ENCODE peak calls at places on chromosomes 13 and 19, in four cellular contexts. One of them, this sample, is unnamed. For H3K4me1 and H3K36me3, the result is how much of the 10 kb centered on the place peaks cover.

GRCh38 chr13:24083141-24083540 is 77.4 kb upstream of the SPATA13 start:
- DNase-seq in ovary: no peak
- DNase-seq in mucosa of descending colon: no peak
- DNase-seq in transverse colon: no peak
- DNase-seq in this sample: no peak

GRCh38 chr13:77729502-77730221 is 32.2 kb downstream of the SLAIN1 start:
- DNase-seq in ovary: no peak
- DNase-seq in mucosa of descending colon: no peak
- DNase-seq in transverse colon: no peak
- DNase-seq in this sample: no peak

GRCh38 chr13:95710313-95710712 is 33.4 kb downstream of the DNAJC3 start:
- DNase-seq in ovary: no peak
- DNase-seq in mucosa of descending colon: no peak
- DNase-seq in transverse colon: no peak
- DNase-seq in this sample: no peak

GRCh38 chr13:50365683-50366391 is 350.6 kb downstream of the KCNRG start:
- DNase-seq in ovary: no peak
- DNase-seq in mucosa of descending colon: peak
- DNase-seq in transverse colon: peak
- DNase-seq in this sample: peak

GRCh38 chr13:111856571-111856970 is 210.4 kb upstream of the SOX1 start:
- DNase-seq in ovary: no peak
- DNase-seq in mucosa of descending colon: no peak
- DNase-seq in transverse colon: no peak
- DNase-seq in this sample: no peak

GRCh38 chr13:62293081-62293480 is 877.4 kb upstream of the PCDH20 start:
- DNase-seq in ovary: no peak
- DNase-seq in mucosa of descending colon: no peak
- DNase-seq in transverse colon: no peak
- DNase-seq in this sample: no peak

GRCh38 chr19:4455742-4456565 is 1.6 kb downstream of the UBXN6 start:
- DNase-seq in ovary: peak
- DNase-seq in mucosa of descending colon: no peak
- DNase-seq in transverse colon: peak
- DNase-seq in this sample: no peak

GRCh38 chr19:18386543-18387251 is 739 bp downstream of the GDF15 start:
- DNase-seq in ovary: no peak
- DNase-seq in mucosa of descending colon: peak
- DNase-seq in transverse colon: peak
- DNase-seq in this sample: no peak

GRCh38 chr13:102846261-102847015 is 606 bp downstream of the ERCC5 start:
- DNase-seq in ovary: peak
- DNase-seq in mucosa of descending colon: peak
- DNase-seq in transverse colon: peak
- DNase-seq in this sample: peak

GRCh38 chr13:52112606-52113005 is 16.3 kb downstream of the NEK5 start:
- DNase-seq in ovary: no peak
- DNase-seq in mucosa of descending colon: no peak
- DNase-seq in transverse colon: no peak
- DNase-seq in this sample: no peak

GRCh38 chr19:20969498-20969897 is 46.4 kb downstream of the ZNF85 start:
- DNase-seq in ovary: no peak
- DNase-seq in mucosa of descending colon: no peak
- DNase-seq in transverse colon: no peak
- DNase-seq in this sample: no peak

GRCh38 chr13:19665427-19665859 is 32.0 kb downstream of the MPHOSPH8 start:
- DNase-seq in ovary: no peak
- DNase-seq in mucosa of descending colon: no peak
- DNase-seq in transverse colon: no peak
- DNase-seq in this sample: no peak

GRCh38 chr19:31349160-31349881 is at the start of gene TSHZ3:
- DNase-seq in ovary: peak
- DNase-seq in mucosa of descending colon: peak
- DNase-seq in transverse colon: peak
- DNase-seq in this sample: no peak

GRCh38 chr19:29672319-29672932 is 7.2 kb downstream of the PLEKHF1 start:
- DNase-seq in ovary: no peak
- DNase-seq in mucosa of descending colon: no peak
- DNase-seq in transverse colon: no peak
- DNase-seq in this sample: no peak

GRCh38 chr13:46170687-46171086 is 11.3 kb downstream of the LCP1 start:
- DNase-seq in ovary: no peak
- DNase-seq in mucosa of descending colon: no peak
- DNase-seq in transverse colon: no peak
- DNase-seq in this sample: no peak

GRCh38 chr19:11203194-11204075 is 6.1 kb upstream of the KANK2 start:
- DNase-seq in ovary: peak
- DNase-seq in mucosa of descending colon: peak
- DNase-seq in transverse colon: peak
- DNase-seq in this sample: peak
- H3K4me3 ChIP-seq in ovary: no peak
- H3K4me3 ChIP-seq in mucosa of descending colon: no peak
- H3K4me3 ChIP-seq in transverse colon: no peak
- H3K4me3 ChIP-seq in this sample: no peak

GRCh38 chr19:12784394-12784870 is 6.9 kb upstream of the JUNB start:
- DNase-seq in ovary: no peak
- DNase-seq in mucosa of descending colon: peak
- DNase-seq in transverse colon: no peak
- DNase-seq in this sample: no peak

GRCh38 chr19:12786149-12786870 is 5.0 kb upstream of the JUNB start:
- DNase-seq in ovary: no peak
- DNase-seq in mucosa of descending colon: peak
- DNase-seq in transverse colon: peak
- DNase-seq in this sample: peak

GRCh38 chr19:12784871-12785430 is 6.3 kb upstream of the JUNB start:
- DNase-seq in ovary: no peak
- DNase-seq in mucosa of descending colon: peak
- DNase-seq in transverse colon: no peak
- DNase-seq in this sample: peak

GRCh38 chr19:12786950-12787349 is 4.3 kb upstream of the JUNB start:
- DNase-seq in ovary: no peak
- DNase-seq in mucosa of descending colon: peak
- DNase-seq in transverse colon: no peak
- DNase-seq in this sample: no peak

GRCh38 chr19:12785431-12786011 is 5.8 kb upstream of the JUNB start:
- DNase-seq in ovary: no peak
- DNase-seq in mucosa of descending colon: peak
- DNase-seq in transverse colon: peak
- DNase-seq in this sample: peak
- H3K4me1 ChIP-seq in ovary: under half
- H3K4me1 ChIP-seq in mucosa of descending colon: half or more
- H3K4me1 ChIP-seq in transverse colon: half or more
- H3K4me1 ChIP-seq in this sample: under half

DNA sequence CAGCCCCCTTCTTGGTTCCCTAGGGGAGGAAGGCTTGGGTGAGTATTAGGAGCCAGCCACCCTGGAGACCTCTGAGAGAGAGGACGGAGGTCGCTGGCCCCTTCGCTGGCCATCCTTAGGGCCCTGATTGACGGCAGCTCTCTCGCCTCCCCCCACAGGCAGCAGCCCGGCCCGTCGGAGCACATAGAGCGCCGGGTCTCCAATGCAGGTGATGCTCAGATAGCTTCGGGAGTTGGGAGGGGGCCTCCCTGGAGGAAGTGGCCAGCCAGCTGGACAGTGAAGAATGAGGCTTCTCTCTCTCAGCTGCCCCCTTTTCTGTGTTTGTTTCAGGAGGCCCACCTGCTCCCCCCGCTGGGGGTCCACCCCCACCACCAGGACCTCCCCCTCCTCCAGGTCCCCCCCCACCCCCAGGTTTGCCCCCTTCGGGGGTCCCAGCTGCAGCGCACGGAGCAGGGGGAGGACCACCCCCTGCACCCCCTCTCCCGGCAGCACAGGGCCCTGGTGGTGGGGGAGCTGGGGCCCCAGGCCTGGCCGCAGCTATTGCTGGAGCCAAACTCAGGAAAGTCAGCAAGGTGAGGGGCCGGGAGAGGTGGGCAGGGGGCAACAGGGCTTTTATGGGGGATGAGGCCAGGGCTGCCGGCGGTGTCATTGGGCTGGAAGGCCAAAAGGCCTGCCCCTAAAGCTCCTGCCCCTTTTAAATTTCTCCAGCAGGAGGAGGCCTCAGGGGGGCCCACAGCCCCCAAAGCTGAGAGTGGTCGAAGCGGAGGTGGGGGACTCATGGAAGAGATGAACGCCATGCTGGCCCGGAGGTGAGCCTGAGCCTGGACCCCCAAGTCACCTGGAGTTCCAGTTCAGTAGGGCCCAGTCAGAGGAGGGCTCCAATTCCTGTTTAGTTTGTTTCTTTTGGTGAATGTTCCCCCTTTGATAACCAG is 15.0 kb downstream of the VASP start:
- DNase-seq in ovary: no peak
- DNase-seq in mucosa of descending colon: no peak
- DNase-seq in transverse colon: no peak
- DNase-seq in this sample: no peak
- H3K36me3 ChIP-seq in ovary: under half
- H3K36me3 ChIP-seq in mucosa of descending colon: under half
- H3K36me3 ChIP-seq in transverse colon: under half
- H3K36me3 ChIP-seq in this sample: under half

DNA sequence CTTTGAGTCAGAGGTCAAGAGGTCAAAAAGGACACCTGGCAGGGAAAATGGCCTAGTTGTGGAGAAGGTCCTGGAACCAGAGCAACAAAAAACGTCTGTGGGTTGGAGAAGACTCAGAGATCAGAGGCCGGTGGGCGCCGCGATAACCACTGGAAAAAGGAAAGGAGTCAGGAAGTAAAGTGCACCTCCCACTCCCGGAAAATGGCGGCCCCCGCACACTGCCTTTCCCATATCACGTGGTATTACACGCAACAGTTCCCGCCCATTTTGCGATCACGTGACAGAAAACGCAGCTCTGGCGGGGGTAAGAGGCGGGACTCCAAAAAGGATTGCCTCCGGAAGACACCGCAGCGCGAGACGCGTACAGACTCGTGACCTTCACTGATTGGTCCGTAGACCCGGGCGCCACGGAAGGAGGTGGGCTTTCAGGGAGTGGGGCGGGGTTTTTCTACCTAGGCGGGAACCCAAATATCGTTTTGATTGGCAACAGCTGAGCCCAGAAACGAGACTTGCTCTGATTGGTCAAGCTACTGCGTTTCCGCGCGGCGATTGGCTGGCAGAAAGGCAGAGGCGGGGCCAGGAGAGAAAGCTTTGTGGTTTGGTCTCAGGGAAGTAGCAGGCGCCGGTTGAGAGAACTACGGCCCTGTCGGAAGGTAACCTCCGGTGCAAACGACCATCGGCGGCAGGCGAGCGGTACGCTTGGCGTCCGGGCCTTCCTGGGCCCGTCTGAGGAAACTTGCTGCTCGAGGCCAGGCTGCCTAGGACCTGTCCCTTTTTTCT is at the start of gene ACTMAP:
- DNase-seq in ovary: peak
- DNase-seq in mucosa of descending colon: peak
- DNase-seq in transverse colon: peak
- DNase-seq in this sample: peak
- H3K4me3 ChIP-seq in ovary: peak
- H3K4me3 ChIP-seq in mucosa of descending colon: peak
- H3K4me3 ChIP-seq in transverse colon: peak
- H3K4me3 ChIP-seq in this sample: peak

GRCh38 chr19:10289836-10290438 is at the start of gene ICAM5:
- DNase-seq in ovary: no peak
- DNase-seq in mucosa of descending colon: no peak
- DNase-seq in transverse colon: peak
- DNase-seq in this sample: no peak

GRCh38 chr19:10286803-10287737 is at the start of gene ICAM4:
- DNase-seq in ovary: peak
- DNase-seq in mucosa of descending colon: peak
- DNase-seq in transverse colon: peak
- DNase-seq in this sample: no peak

GRCh38 chr19:10289167-10289835 is 451 bp upstream of the ICAM5 start:
- DNase-seq in ovary: no peak
- DNase-seq in mucosa of descending colon: peak
- DNase-seq in transverse colon: peak
- DNase-seq in this sample: no peak

GRCh38 chr19:10290439-10290875 is 705 bp downstream of the ICAM5 start:
- DNase-seq in ovary: no peak
- DNase-seq in mucosa of descending colon: no peak
- DNase-seq in transverse colon: peak
- DNase-seq in this sample: no peak

GRCh38 chr19:10288662-10289166 is 1.0 kb upstream of the ICAM5 start:
- DNase-seq in ovary: no peak
- DNase-seq in mucosa of descending colon: peak
- DNase-seq in transverse colon: peak
- DNase-seq in this sample: peak
- H3K4me1 ChIP-seq in ovary: under half
- H3K4me1 ChIP-seq in mucosa of descending colon: half or more
- H3K4me1 ChIP-seq in transverse colon: half or more
- H3K4me1 ChIP-seq in this sample: under half

GRCh38 chr19:46718157-46718933 is 1.4 kb upstream of the PRKD2 start:
- DNase-seq in ovary: no peak
- DNase-seq in mucosa of descending colon: peak
- DNase-seq in transverse colon: peak
- DNase-seq in this sample: peak
- H3K36me3 ChIP-seq in ovary: under half
- H3K36me3 ChIP-seq in mucosa of descending colon: under half
- H3K36me3 ChIP-seq in transverse colon: under half
- H3K36me3 ChIP-seq in this sample: under half

DNA sequence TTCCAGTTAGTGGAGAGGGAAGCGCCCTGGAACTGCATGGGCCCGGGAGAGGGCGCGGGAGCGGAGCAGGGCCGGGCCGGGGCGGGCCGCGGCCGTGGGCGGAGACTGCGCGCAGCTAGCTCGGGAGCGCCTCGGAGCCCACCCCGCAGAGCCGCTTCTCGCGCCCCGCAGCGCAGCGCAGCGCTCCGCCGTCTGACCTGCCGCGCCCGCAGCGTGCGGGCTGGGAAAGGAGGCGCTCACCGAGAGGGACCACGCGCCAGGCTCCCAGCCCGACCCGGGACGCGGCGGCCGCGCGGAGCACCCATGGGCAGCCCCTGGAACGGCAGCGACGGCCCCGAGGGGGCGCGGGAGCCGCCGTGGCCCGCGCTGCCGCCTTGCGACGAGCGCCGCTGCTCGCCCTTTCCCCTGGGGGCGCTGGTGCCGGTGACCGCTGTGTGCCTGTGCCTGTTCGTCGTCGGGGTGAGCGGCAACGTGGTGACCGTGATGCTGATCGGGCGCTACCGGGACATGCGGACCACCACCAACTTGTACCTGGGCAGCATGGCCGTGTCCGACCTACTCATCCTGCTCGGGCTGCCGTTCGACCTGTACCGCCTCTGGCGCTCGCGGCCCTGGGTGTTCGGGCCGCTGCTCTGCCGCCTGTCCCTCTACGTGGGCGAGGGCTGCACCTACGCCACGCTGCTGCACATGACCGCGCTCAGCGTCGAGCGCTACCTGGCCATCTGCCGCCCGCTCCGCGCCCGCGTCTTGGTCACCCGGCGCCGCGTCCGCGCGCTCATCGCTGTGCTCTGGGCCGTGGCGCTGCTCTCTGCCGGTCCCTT is at the start of gene MLNR:
- DNase-seq in ovary: no peak
- DNase-seq in mucosa of descending colon: no peak
- DNase-seq in transverse colon: no peak
- DNase-seq in this sample: peak
- H3K4me3 ChIP-seq in ovary: peak
- H3K4me3 ChIP-seq in mucosa of descending colon: no peak
- H3K4me3 ChIP-seq in transverse colon: peak
- H3K4me3 ChIP-seq in this sample: no peak

GRCh38 chr13:30744686-30745085 is 9.3 kb downstream of the ALOX5AP start:
- DNase-seq in ovary: no peak
- DNase-seq in mucosa of descending colon: no peak
- DNase-seq in transverse colon: no peak
- DNase-seq in this sample: peak
- H3K4me1 ChIP-seq in ovary: under half
- H3K4me1 ChIP-seq in mucosa of descending colon: under half
- H3K4me1 ChIP-seq in transverse colon: half or more
- H3K4me1 ChIP-seq in this sample: under half

This sample was measured in small intestine.